ENCODE peak calls at places on chromosomes 12 and 14, in six cellular contexts. Q is tibial artery, U is dorsolateral prefrontal cortex, X is IMR-90, H is aorta, W is thoracic aorta. C is an unnamed sample.

GRCh38 chr12:76568888-76569551 is 9.4 kb upstream of the OSBPL8 start:
- DNase-seq in Q (no peak), U (no peak), X (no peak), H (no peak), W (no peak), C (no peak)

GRCh38 chr12:107584523-107584922 is 101.1 kb upstream of the PWP1 start:
- DNase-seq in Q (no peak), U (no peak), X (no peak), H (no peak), W (no peak), C (no peak)

GRCh38 chr14:87883750-87884149 is 109.2 kb downstream of the GALC start:
- DNase-seq in Q (no peak), U (no peak), X (no peak), H (no peak), W (no peak), C (no peak)

GRCh38 chr12:109293106-109293505 is 16.0 kb downstream of the FOXN4 start:
- DNase-seq in Q (no peak), U (no peak), X (no peak), H (peak; percentile 21), W (no peak), C (no peak)

GRCh38 chr12:104105461-104105860 is 32.5 kb downstream of the NFYB start:
- DNase-seq in Q (no peak), U (no peak), X (no peak), H (no peak), W (no peak), C (no peak)

GRCh38 chr12:106386836-106387555 is 29.4 kb downstream of the POLR3B start:
- DNase-seq in Q (no peak), U (no peak), X (peak; percentile 65), H (no peak), W (no peak), C (no peak)

GRCh38 chr14:39469094-39469710 is 37.0 kb upstream of the FBXO33 start:
- DNase-seq in Q (no peak), U (no peak), X (no peak), H (peak; percentile 47), W (no peak), C (no peak)

GRCh38 chr12:93841671-93842070 is 164.5 kb downstream of the CRADD start:
- DNase-seq in Q (no peak), U (no peak), X (no peak), H (no peak), W (no peak), C (no peak)

GRCh38 chr12:109771746-109772621 is 58.4 kb downstream of the FAM222A start:
- DNase-seq in Q (peak; percentile 51), U (peak; percentile 40), X (no peak), H (no peak), W (no peak), C (no peak)

GRCh38 chr12:132474237-132474741 is 15.7 kb upstream of the FBRSL1 start:
- DNase-seq in Q (no peak), U (no peak), X (no peak), H (no peak), W (no peak), C (no peak)

GRCh38 chr12:105835505-105835904 is 303.2 kb downstream of the NUAK1 start:
- DNase-seq in Q (no peak), U (no peak), X (no peak), H (no peak), W (no peak), C (no peak)

DNA sequence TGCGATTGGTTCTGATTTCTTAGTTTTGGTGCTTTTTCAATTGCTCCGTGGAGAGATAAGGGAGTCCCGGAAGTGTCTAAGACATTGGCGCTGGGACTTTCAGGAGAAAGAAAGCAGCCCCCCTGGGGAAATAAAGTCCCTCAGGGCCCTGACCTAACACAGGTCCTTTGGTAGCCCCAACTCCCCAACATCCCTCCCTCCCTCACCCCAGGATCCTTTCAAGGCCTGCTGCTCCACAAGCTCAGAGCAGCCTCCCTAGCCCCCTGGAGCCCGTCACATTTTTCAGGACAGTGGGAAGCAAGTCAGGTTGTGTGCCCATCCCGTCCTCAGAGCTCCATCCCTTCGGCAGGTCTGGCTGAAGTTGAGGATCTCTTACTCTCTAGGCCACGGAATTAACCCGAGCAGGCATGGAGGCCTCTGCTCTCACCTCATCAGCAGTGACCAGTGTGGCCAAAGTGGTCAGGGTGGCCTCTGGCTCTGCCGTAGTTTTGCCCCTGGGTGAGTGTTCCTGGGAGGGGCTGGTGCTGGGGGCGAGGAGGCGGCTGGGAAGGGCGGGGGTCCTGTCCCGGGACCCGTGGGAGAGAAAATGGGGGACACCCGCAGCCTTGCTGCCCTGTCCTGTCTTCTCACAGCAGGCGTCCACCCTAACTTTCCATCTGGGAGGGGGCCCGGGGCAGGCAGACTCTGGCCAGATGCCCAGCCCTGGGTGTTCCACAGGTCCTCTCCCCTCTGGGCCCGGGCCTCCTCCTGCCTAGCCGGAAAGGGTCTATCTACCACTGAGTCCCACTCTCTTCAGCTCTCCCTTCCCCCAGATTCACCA is 950 bp downstream of the IFI27 start:
- DNase-seq in Q (no peak), U (no peak), X (no peak), H (no peak), W (no peak), C (no peak)
- H3K27ac ChIP-seq in Q (no peak overlapping the region), U (peak overlapping the region; percentile 33), X (no peak overlapping the region), H (no peak overlapping the region), W (no peak overlapping the region), C (peak overlapping the region; percentile 64)

GRCh38 chr14:75184447-75184846 is 8.0 kb upstream of the TMED10 start:
- DNase-seq in Q (no peak), U (no peak), X (peak; percentile 57), H (no peak), W (no peak), C (no peak)

GRCh38 chr14:75182820-75183219 is 6.4 kb upstream of the TMED10 start:
- DNase-seq in Q (no peak), U (no peak), X (peak; percentile 71), H (peak; percentile 56), W (no peak), C (no peak)

GRCh38 chr14:75181426-75182062 is 5.1 kb upstream of the TMED10 start:
- DNase-seq in Q (no peak), U (no peak), X (no peak), H (no peak), W (no peak), C (no peak)

GRCh38 chr14:75184039-75184438 is 7.6 kb upstream of the TMED10 start:
- DNase-seq in Q (no peak), U (no peak), X (no peak), H (no peak), W (no peak), C (no peak)

GRCh38 chr14:75183225-75183624 is 6.8 kb upstream of the TMED10 start:
- DNase-seq in Q (no peak), U (no peak), X (no peak), H (no peak), W (no peak), C (no peak)
- H3K27ac ChIP-seq in Q (peak overlapping the region; percentile 86), U (no peak overlapping the region), X (peak overlapping the region; percentile 94), H (peak overlapping the region; percentile 96), W (peak overlapping the region; percentile 86), C (no peak overlapping the region)

GRCh38 chr14:58331111-58331510 is 32.8 kb downstream of the ARID4A start:
- DNase-seq in Q (peak; percentile 86), U (peak; percentile 80), X (peak; percentile 99), H (peak; percentile 92), W (peak; percentile 71), C (peak; percentile 89)
- H3K27ac ChIP-seq in Q (peak overlapping the region; percentile 19), U (peak overlapping the region; percentile 58), X (no peak overlapping the region), H (no peak overlapping the region), W (peak overlapping the region; percentile 26), C (peak overlapping the region; percentile 91)

DNA sequence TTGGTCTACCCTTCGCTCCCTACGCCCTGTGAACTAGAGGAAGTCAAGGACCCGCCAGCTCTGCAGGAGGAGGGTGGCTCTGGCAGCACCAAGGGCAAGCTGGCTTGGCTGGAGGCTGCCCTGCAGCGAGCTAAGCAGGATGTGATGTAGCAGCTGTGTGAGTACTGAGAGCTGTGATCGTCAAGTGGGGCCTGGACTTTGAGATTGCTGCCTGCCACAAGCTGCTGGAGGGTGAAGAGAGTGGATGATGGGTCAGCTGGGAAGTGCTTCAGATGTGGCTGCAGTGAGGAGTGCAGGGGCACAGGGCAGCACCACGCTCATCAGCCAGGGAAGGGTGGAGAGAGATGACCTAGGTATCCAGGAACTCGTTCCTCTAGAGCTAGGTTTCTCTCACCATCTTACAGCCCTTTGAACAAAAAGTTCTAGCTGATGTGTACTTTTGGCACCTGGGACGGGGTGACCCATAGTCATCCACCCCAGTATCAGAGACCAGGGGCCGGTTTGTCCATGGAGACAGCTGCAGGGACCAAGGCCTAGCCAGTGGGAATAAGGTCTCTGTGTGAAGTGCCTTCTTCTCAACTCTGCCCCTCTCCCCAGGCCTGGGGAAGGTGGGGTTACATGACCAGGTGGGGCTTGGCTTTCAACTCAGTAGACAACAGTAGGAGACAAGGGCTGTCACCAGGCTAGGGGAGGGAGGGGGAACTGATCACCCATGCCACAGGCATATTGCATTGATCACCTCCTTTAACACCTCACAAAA is 3.2 kb downstream of the KRT86 start:
- DNase-seq in Q (no peak), U (no peak), X (no peak), H (no peak), W (no peak), C (no peak)
- H3K27ac ChIP-seq in Q (no peak overlapping the region), U (no peak overlapping the region), X (no peak overlapping the region), H (no peak overlapping the region), W (no peak overlapping the region), C (no peak overlapping the region)

GRCh38 chr14:68497016-68497415 is 295.9 kb downstream of the ZFP36L1 start:
- DNase-seq in Q (no peak), U (no peak), X (peak; percentile 19), H (no peak), W (no peak), C (no peak)

GRCh38 chr14:68499451-68499850 is 293.4 kb downstream of the ZFP36L1 start:
- DNase-seq in Q (no peak), U (no peak), X (no peak), H (no peak), W (no peak), C (no peak)

GRCh38 chr14:68492889-68493288 is 300.0 kb downstream of the ZFP36L1 start:
- DNase-seq in Q (no peak), U (no peak), X (no peak), H (no peak), W (no peak), C (no peak)

GRCh38 chr14:68495101-68495637 is 297.7 kb downstream of the ZFP36L1 start:
- DNase-seq in Q (no peak), U (no peak), X (no peak), H (no peak), W (no peak), C (no peak)

GRCh38 chr14:68495638-68496114 is 297.2 kb downstream of the ZFP36L1 start:
- DNase-seq in Q (no peak), U (no peak), X (no peak), H (no peak), W (no peak), C (no peak)
- H3K27ac ChIP-seq in Q (no peak overlapping the region), U (no peak overlapping the region), X (no peak overlapping the region), H (no peak overlapping the region), W (no peak overlapping the region), C (no peak overlapping the region)